ENCODE peak calls at places on chromosome 18, in six cellular contexts. One of them, this sample, is unnamed.

GRCh38 chr18:24023185-24023814 is 8.7 kb downstream of the TTC39C start:
- DNase-seq in upper lobe of right lung: no peak
- DNase-seq in small intestine: no peak
- DNase-seq in CD4-positive, alpha-beta memory T cell: no peak
- DNase-seq in testis: no peak
- DNase-seq in HepG2: peak; percentile 9
- DNase-seq in this sample: no peak

GRCh38 chr18:62925031-62925688 is 209.8 kb downstream of the PHLPP1 start:
- DNase-seq in upper lobe of right lung: no peak
- DNase-seq in small intestine: no peak
- DNase-seq in CD4-positive, alpha-beta memory T cell: no peak
- DNase-seq in testis: no peak
- DNase-seq in HepG2: no peak
- DNase-seq in this sample: no peak

GRCh38 chr18:57743008-57743407 is 60.1 kb downstream of the ATP8B1 start:
- DNase-seq in upper lobe of right lung: no peak
- DNase-seq in small intestine: no peak
- DNase-seq in CD4-positive, alpha-beta memory T cell: no peak
- DNase-seq in testis: no peak
- DNase-seq in HepG2: no peak
- DNase-seq in this sample: no peak

GRCh38 chr18:73975266-73975665 is 172.4 kb downstream of the FBXO15 start:
- DNase-seq in upper lobe of right lung: no peak
- DNase-seq in small intestine: no peak
- DNase-seq in CD4-positive, alpha-beta memory T cell: no peak
- DNase-seq in testis: no peak
- DNase-seq in HepG2: no peak
- DNase-seq in this sample: no peak

GRCh38 chr18:33755918-33756590 is 178.0 kb downstream of the ASXL3 start:
- DNase-seq in upper lobe of right lung: no peak
- DNase-seq in small intestine: peak; percentile 32
- DNase-seq in CD4-positive, alpha-beta memory T cell: no peak
- DNase-seq in testis: no peak
- DNase-seq in HepG2: no peak
- DNase-seq in this sample: no peak

GRCh38 chr18:11482271-11482670 is 127.1 kb upstream of the SLC35G4 start:
- DNase-seq in upper lobe of right lung: no peak
- DNase-seq in small intestine: no peak
- DNase-seq in CD4-positive, alpha-beta memory T cell: no peak
- DNase-seq in testis: no peak
- DNase-seq in HepG2: no peak
- DNase-seq in this sample: no peak

GRCh38 chr18:62102221-62102620 is 84.6 kb downstream of the PIGN start:
- DNase-seq in upper lobe of right lung: no peak
- DNase-seq in small intestine: no peak
- DNase-seq in CD4-positive, alpha-beta memory T cell: no peak
- DNase-seq in testis: no peak
- DNase-seq in HepG2: no peak
- DNase-seq in this sample: no peak

GRCh38 chr18:30810580-30810979 is 232.0 kb downstream of the DSC3 start:
- DNase-seq in upper lobe of right lung: no peak
- DNase-seq in small intestine: no peak
- DNase-seq in CD4-positive, alpha-beta memory T cell: no peak
- DNase-seq in testis: no peak
- DNase-seq in HepG2: no peak
- DNase-seq in this sample: no peak

GRCh38 chr18:12470382-12471090 is 62.8 kb downstream of the PRELID3A start:
- DNase-seq in upper lobe of right lung: no peak
- DNase-seq in small intestine: no peak
- DNase-seq in CD4-positive, alpha-beta memory T cell: no peak
- DNase-seq in testis: no peak
- DNase-seq in HepG2: no peak
- DNase-seq in this sample: no peak

GRCh38 chr18:9419956-9420631 is 55.2 kb upstream of the RALBP1 start:
- DNase-seq in upper lobe of right lung: no peak
- DNase-seq in small intestine: no peak
- DNase-seq in CD4-positive, alpha-beta memory T cell: no peak
- DNase-seq in testis: no peak
- DNase-seq in HepG2: no peak
- DNase-seq in this sample: no peak

GRCh38 chr18:13566941-13567762 is 159.2 kb downstream of the FAM210A start:
- DNase-seq in upper lobe of right lung: peak; percentile 87
- DNase-seq in small intestine: no peak
- DNase-seq in CD4-positive, alpha-beta memory T cell: no peak
- DNase-seq in testis: peak; percentile 43
- DNase-seq in HepG2: no peak
- DNase-seq in this sample: peak; percentile 72

GRCh38 chr18:50097702-50098101 is 97.2 kb downstream of the MYO5B start:
- DNase-seq in upper lobe of right lung: no peak
- DNase-seq in small intestine: peak; percentile 59
- DNase-seq in CD4-positive, alpha-beta memory T cell: no peak
- DNase-seq in testis: no peak
- DNase-seq in HepG2: peak; percentile 24
- DNase-seq in this sample: no peak

GRCh38 chr18:57803119-57803969 is at the start of gene ATP8B1:
- DNase-seq in upper lobe of right lung: peak; percentile 98
- DNase-seq in small intestine: peak; percentile 97
- DNase-seq in CD4-positive, alpha-beta memory T cell: no peak
- DNase-seq in testis: peak; percentile 29
- DNase-seq in HepG2: no peak
- DNase-seq in this sample: peak; percentile 89

GRCh38 chr18:70380915-70381896 is 92.4 kb downstream of the SOCS6 start:
- DNase-seq in upper lobe of right lung: no peak
- DNase-seq in small intestine: peak; percentile 94
- DNase-seq in CD4-positive, alpha-beta memory T cell: no peak
- DNase-seq in testis: peak; percentile 92
- DNase-seq in HepG2: peak; percentile 98
- DNase-seq in this sample: no peak

GRCh38 chr18:37565985-37566478 is 434 bp upstream of the CELF4 start:
- DNase-seq in upper lobe of right lung: peak; percentile 69
- DNase-seq in small intestine: no peak
- DNase-seq in CD4-positive, alpha-beta memory T cell: no peak
- DNase-seq in testis: peak; percentile 82
- DNase-seq in HepG2: no peak
- DNase-seq in this sample: no peak

GRCh38 chr18:73638709-73639108 is 508.9 kb downstream of the FBXO15 start:
- DNase-seq in upper lobe of right lung: no peak
- DNase-seq in small intestine: no peak
- DNase-seq in CD4-positive, alpha-beta memory T cell: no peak
- DNase-seq in testis: no peak
- DNase-seq in HepG2: no peak
- DNase-seq in this sample: no peak

GRCh38 chr18:40413160-40413559 is 1541.9 kb upstream of the PIK3C3 start:
- DNase-seq in upper lobe of right lung: no peak
- DNase-seq in small intestine: no peak
- DNase-seq in CD4-positive, alpha-beta memory T cell: no peak
- DNase-seq in testis: peak; percentile 64
- DNase-seq in HepG2: peak; percentile 2
- DNase-seq in this sample: no peak

GRCh38 chr18:45739268-45739667 is 15.3 kb downstream of the SLC14A1 start:
- DNase-seq in upper lobe of right lung: no peak
- DNase-seq in small intestine: no peak
- DNase-seq in CD4-positive, alpha-beta memory T cell: no peak
- DNase-seq in testis: no peak
- DNase-seq in HepG2: no peak
- DNase-seq in this sample: no peak

GRCh38 chr18:31819106-31819924 is 58.6 kb upstream of the SLC25A52 start:
- DNase-seq in upper lobe of right lung: no peak
- DNase-seq in small intestine: peak; percentile 63
- DNase-seq in CD4-positive, alpha-beta memory T cell: peak; percentile 10
- DNase-seq in testis: no peak
- DNase-seq in HepG2: peak; percentile 59
- DNase-seq in this sample: no peak

GRCh38 chr18:9508446-9509025 is 33.2 kb downstream of the RALBP1 start:
- DNase-seq in upper lobe of right lung: no peak
- DNase-seq in small intestine: no peak
- DNase-seq in CD4-positive, alpha-beta memory T cell: no peak
- DNase-seq in testis: no peak
- DNase-seq in HepG2: no peak
- DNase-seq in this sample: no peak

GRCh38 chr18:60339018-60339417 is 33.6 kb downstream of the MC4R start:
- DNase-seq in upper lobe of right lung: no peak
- DNase-seq in small intestine: no peak
- DNase-seq in CD4-positive, alpha-beta memory T cell: no peak
- DNase-seq in testis: no peak
- DNase-seq in HepG2: no peak
- DNase-seq in this sample: no peak

DNA sequence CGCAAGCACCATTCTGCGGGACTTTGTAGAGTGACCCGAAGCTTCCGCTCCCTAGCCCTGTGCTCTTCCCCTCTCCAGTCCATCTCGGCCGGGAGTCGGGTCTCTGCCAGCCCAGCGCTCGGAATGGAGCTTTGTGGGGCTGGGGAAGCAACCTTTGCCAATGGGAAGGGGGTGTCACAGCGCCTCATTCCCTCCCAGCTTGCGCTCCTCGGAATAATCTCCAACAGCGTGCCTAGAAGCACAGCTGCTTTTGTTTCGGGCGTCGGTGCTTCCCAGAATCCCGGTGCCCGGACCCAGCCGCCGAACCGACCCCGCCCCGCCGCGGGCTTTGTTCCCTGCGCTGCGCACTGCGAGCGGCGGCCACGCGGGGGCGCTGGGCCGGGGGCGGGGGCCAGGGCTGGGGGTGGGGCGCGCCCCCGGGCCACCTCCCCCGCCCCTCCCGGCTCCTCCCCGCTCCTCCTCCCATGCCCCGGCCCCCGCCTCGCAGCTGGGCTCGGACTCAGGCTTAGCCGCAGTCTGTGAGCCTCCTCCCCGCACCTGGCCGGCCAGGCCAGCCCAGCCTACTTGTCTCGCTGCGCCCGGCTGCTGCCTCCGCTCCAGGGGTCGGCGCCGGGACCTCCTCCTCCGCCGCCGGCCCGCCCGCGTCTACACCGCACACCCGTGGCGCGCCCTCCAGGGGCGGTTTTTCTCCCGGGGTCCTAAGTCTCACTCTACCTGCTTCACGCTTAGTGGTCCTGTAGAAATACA is 77.7 kb upstream of the SMAD2 start:
- DNase-seq in upper lobe of right lung: peak; percentile 88
- DNase-seq in small intestine: peak; percentile 60
- DNase-seq in CD4-positive, alpha-beta memory T cell: peak; percentile 8
- DNase-seq in testis: peak; percentile 74
- DNase-seq in HepG2: peak; percentile 42
- DNase-seq in this sample: peak; percentile 75
- H3K27ac ChIP-seq in upper lobe of right lung: no peak overlapping the region
- H3K27ac ChIP-seq in small intestine: no peak overlapping the region
- H3K27ac ChIP-seq in CD4-positive, alpha-beta memory T cell: no peak overlapping the region
- H3K27ac ChIP-seq in testis: no peak overlapping the region
- H3K27ac ChIP-seq in HepG2: no peak overlapping the region
- H3K27ac ChIP-seq in this sample: no peak overlapping the region

DNA sequence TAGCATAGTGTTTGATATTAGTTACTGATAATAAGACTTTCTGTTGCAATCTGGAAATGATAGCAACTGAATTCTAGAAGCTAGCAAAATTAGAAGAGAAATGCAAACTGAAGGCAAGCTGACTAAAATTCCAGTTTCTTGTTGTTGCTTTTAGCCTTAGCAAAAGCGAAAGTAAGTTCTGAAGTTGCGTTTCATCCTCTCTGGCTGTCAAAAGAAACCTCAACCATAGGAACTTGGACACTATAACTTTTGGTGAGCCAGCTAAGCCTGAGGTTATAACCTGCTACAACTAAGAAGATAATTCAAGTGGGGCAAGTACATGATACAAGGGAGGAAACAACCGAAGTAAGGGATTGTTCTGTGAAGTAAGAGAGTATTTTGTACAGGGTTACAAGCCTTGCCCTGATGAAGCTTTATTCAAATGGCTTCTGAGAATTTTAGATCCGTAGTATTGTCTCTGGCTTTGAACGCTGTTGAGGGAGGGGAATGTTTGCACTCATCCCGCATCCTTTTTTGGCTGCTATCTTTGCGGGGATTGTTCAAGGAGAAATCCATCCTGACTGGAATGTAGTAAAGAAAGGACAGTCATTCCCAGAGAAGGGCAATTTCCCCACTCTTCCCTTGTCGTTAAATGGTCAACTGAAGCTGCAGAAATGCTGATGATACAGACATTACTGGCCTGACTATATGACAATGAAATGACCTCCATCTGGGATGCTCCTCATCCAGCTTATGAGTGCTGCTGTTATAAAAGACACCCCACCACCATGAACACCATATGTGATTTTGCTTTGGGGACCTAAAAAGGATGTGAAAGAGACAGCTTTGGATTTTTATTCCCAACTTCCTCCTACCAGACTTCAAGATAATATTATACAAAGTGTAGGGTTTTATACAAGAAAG is 7.0 kb upstream of the TMX3 start:
- DNase-seq in upper lobe of right lung: no peak
- DNase-seq in small intestine: peak; percentile 38
- DNase-seq in CD4-positive, alpha-beta memory T cell: peak; percentile 28
- DNase-seq in testis: no peak
- DNase-seq in HepG2: no peak
- DNase-seq in this sample: no peak
- H3K4me3 ChIP-seq in upper lobe of right lung: peak overlapping the region; percentile 39
- H3K4me3 ChIP-seq in small intestine: no peak overlapping the region
- H3K4me3 ChIP-seq in CD4-positive, alpha-beta memory T cell: peak overlapping the region; percentile 49
- H3K4me3 ChIP-seq in testis: no peak overlapping the region
- H3K4me3 ChIP-seq in HepG2: no peak overlapping the region
- H3K4me3 ChIP-seq in this sample: peak overlapping the region; percentile 67

DNA sequence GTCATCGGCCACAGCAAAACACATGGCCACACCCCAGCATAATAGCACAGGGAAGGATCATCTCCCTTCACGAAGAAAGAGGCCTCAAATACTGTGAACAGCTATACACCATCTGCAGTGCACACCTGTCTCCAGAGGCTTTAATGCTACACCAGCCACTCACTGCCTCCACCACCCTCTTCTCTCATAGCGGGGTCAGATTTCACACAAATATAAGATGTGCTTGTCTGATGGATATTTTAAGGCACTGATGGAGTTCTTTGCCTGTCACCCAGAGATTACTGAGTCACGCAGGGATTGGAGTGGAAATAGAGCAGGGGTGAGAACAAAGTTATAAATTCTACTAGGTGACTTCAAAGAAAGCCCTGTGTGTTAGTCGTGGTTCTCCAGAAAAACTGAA is 374.0 kb downstream of the ZNF516 start:
- DNase-seq in upper lobe of right lung: no peak
- DNase-seq in small intestine: no peak
- DNase-seq in CD4-positive, alpha-beta memory T cell: no peak
- DNase-seq in testis: no peak
- DNase-seq in HepG2: no peak
- DNase-seq in this sample: no peak
- H3K27ac ChIP-seq in upper lobe of right lung: no peak overlapping the region
- H3K27ac ChIP-seq in small intestine: no peak overlapping the region
- H3K27ac ChIP-seq in CD4-positive, alpha-beta memory T cell: no peak overlapping the region
- H3K27ac ChIP-seq in testis: no peak overlapping the region
- H3K27ac ChIP-seq in HepG2: no peak overlapping the region
- H3K27ac ChIP-seq in this sample: no peak overlapping the region

DNA sequence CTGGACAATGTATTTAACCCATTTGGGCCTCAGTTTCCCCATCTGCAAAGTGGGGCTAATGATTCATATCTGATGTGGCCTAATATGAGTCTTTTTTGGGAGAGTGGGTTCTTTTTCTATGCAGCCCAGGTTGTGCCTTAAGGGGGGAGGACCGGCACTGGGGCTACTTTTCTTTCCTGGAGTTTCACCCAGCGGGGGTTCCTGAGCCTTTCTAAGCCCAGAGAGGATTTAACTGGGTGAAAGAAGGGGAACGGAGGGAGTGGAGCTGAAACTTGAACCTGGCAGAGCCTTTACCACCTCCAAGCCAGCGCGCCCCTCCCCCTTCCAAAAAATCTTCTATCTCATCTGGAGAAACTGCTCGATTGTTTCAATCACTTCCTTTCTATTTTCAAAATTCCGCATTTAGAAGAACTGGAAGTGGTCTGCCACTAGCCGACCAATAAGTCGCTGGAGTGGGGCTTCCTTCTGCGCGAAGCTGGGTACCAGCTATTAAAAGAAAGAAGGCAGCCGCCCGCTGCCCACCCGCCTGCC is 205.0 kb upstream of the SMAD2 start:
- DNase-seq in upper lobe of right lung: no peak
- DNase-seq in small intestine: no peak
- DNase-seq in CD4-positive, alpha-beta memory T cell: no peak
- DNase-seq in testis: no peak
- DNase-seq in HepG2: no peak
- DNase-seq in this sample: no peak
- H3K4me3 ChIP-seq in upper lobe of right lung: peak overlapping the region; percentile 62
- H3K4me3 ChIP-seq in small intestine: peak overlapping the region; percentile 41
- H3K4me3 ChIP-seq in CD4-positive, alpha-beta memory T cell: no peak overlapping the region
- H3K4me3 ChIP-seq in testis: peak overlapping the region; percentile 35
- H3K4me3 ChIP-seq in HepG2: no peak overlapping the region
- H3K4me3 ChIP-seq in this sample: peak overlapping the region; percentile 78

This sample was measured in coronary artery.